ENCODE peak calls at places on chromosomes 13 and 19, in five cellular contexts. One of them, this sample, is unnamed.

GRCh38 chr19:18939922-18940775 is 868 bp downstream of the HOMER3 start:
- DNase-seq in activated T-cell treated with anti-CD3 and anti-CD28 coated beads, Interleukin-2, amount 50 U/mL, for 72 hours: peak; percentile 32
- DNase-seq in NCI-H2081: no peak
- DNase-seq in amygdala: no peak
- DNase-seq in activated CD4-positive, alpha-beta T cell treated with anti-CD3 and anti-CD28 coated beads for 24 hours: no peak
- DNase-seq in this sample: no peak

GRCh38 chr13:80374453-80374852 is 33.5 kb upstream of the SPRY2 start:
- DNase-seq in activated T-cell treated with anti-CD3 and anti-CD28 coated beads, Interleukin-2, amount 50 U/mL, for 72 hours: no peak
- DNase-seq in NCI-H2081: no peak
- DNase-seq in amygdala: no peak
- DNase-seq in activated CD4-positive, alpha-beta T cell treated with anti-CD3 and anti-CD28 coated beads for 24 hours: no peak
- DNase-seq in this sample: no peak

GRCh38 chr19:11737964-11738745 is 591 bp downstream of the ZNF823 start:
- DNase-seq in activated T-cell treated with anti-CD3 and anti-CD28 coated beads, Interleukin-2, amount 50 U/mL, for 72 hours: peak; percentile 56
- DNase-seq in NCI-H2081: peak; percentile 12
- DNase-seq in amygdala: peak; percentile 10
- DNase-seq in activated CD4-positive, alpha-beta T cell treated with anti-CD3 and anti-CD28 coated beads for 24 hours: peak; percentile 13
- DNase-seq in this sample: peak; percentile 15

GRCh38 chr19:14023404-14024235 is 4.3 kb upstream of the RLN3 start:
- DNase-seq in activated T-cell treated with anti-CD3 and anti-CD28 coated beads, Interleukin-2, amount 50 U/mL, for 72 hours: no peak
- DNase-seq in NCI-H2081: no peak
- DNase-seq in amygdala: no peak
- DNase-seq in activated CD4-positive, alpha-beta T cell treated with anti-CD3 and anti-CD28 coated beads for 24 hours: no peak
- DNase-seq in this sample: no peak

GRCh38 chr19:9836021-9836420 is 903 bp downstream of the PIN1 start:
- DNase-seq in activated T-cell treated with anti-CD3 and anti-CD28 coated beads, Interleukin-2, amount 50 U/mL, for 72 hours: no peak
- DNase-seq in NCI-H2081: peak; percentile 41
- DNase-seq in amygdala: no peak
- DNase-seq in activated CD4-positive, alpha-beta T cell treated with anti-CD3 and anti-CD28 coated beads for 24 hours: no peak
- DNase-seq in this sample: no peak

GRCh38 chr13:27797228-27797624 is 4.9 kb downstream of the GSX1 start:
- DNase-seq in activated T-cell treated with anti-CD3 and anti-CD28 coated beads, Interleukin-2, amount 50 U/mL, for 72 hours: no peak
- DNase-seq in NCI-H2081: no peak
- DNase-seq in amygdala: no peak
- DNase-seq in activated CD4-positive, alpha-beta T cell treated with anti-CD3 and anti-CD28 coated beads for 24 hours: no peak
- DNase-seq in this sample: no peak

GRCh38 chr19:5048091-5048726 is 79.3 kb downstream of the KDM4B start:
- DNase-seq in activated T-cell treated with anti-CD3 and anti-CD28 coated beads, Interleukin-2, amount 50 U/mL, for 72 hours: peak; percentile 73
- DNase-seq in NCI-H2081: peak; percentile 56
- DNase-seq in amygdala: peak; percentile 4
- DNase-seq in activated CD4-positive, alpha-beta T cell treated with anti-CD3 and anti-CD28 coated beads for 24 hours: peak; percentile 46
- DNase-seq in this sample: no peak

GRCh38 chr13:95641291-95641811 is 3.2 kb downstream of the DZIP1 start:
- DNase-seq in activated T-cell treated with anti-CD3 and anti-CD28 coated beads, Interleukin-2, amount 50 U/mL, for 72 hours: no peak
- DNase-seq in NCI-H2081: no peak
- DNase-seq in amygdala: no peak
- DNase-seq in activated CD4-positive, alpha-beta T cell treated with anti-CD3 and anti-CD28 coated beads for 24 hours: no peak
- DNase-seq in this sample: no peak

GRCh38 chr19:55240713-55241020 is 12.1 kb upstream of the TMEM86B start:
- DNase-seq in activated T-cell treated with anti-CD3 and anti-CD28 coated beads, Interleukin-2, amount 50 U/mL, for 72 hours: no peak
- DNase-seq in NCI-H2081: no peak
- DNase-seq in amygdala: no peak
- DNase-seq in activated CD4-positive, alpha-beta T cell treated with anti-CD3 and anti-CD28 coated beads for 24 hours: no peak
- DNase-seq in this sample: no peak

GRCh38 chr13:33578786-33579185 is 239.2 kb upstream of the RFC3 start:
- DNase-seq in activated T-cell treated with anti-CD3 and anti-CD28 coated beads, Interleukin-2, amount 50 U/mL, for 72 hours: no peak
- DNase-seq in NCI-H2081: peak; percentile 23
- DNase-seq in amygdala: no peak
- DNase-seq in activated CD4-positive, alpha-beta T cell treated with anti-CD3 and anti-CD28 coated beads for 24 hours: no peak
- DNase-seq in this sample: no peak

GRCh38 chr13:69264362-69265334 is 843.0 kb upstream of the ATXN8OS start:
- DNase-seq in activated T-cell treated with anti-CD3 and anti-CD28 coated beads, Interleukin-2, amount 50 U/mL, for 72 hours: no peak
- DNase-seq in NCI-H2081: no peak
- DNase-seq in amygdala: no peak
- DNase-seq in activated CD4-positive, alpha-beta T cell treated with anti-CD3 and anti-CD28 coated beads for 24 hours: no peak
- DNase-seq in this sample: no peak

GRCh38 chr19:29265436-29265835 is 52.5 kb upstream of the UQCRFS1 start:
- DNase-seq in activated T-cell treated with anti-CD3 and anti-CD28 coated beads, Interleukin-2, amount 50 U/mL, for 72 hours: no peak
- DNase-seq in NCI-H2081: no peak
- DNase-seq in amygdala: no peak
- DNase-seq in activated CD4-positive, alpha-beta T cell treated with anti-CD3 and anti-CD28 coated beads for 24 hours: no peak
- DNase-seq in this sample: no peak

GRCh38 chr13:48908381-48909087 is 67.2 kb upstream of the FNDC3A start:
- DNase-seq in activated T-cell treated with anti-CD3 and anti-CD28 coated beads, Interleukin-2, amount 50 U/mL, for 72 hours: no peak
- DNase-seq in NCI-H2081: no peak
- DNase-seq in amygdala: no peak
- DNase-seq in activated CD4-positive, alpha-beta T cell treated with anti-CD3 and anti-CD28 coated beads for 24 hours: no peak
- DNase-seq in this sample: no peak

GRCh38 chr13:36217456-36217855 is 3.1 kb upstream of the SOHLH2 start:
- DNase-seq in activated T-cell treated with anti-CD3 and anti-CD28 coated beads, Interleukin-2, amount 50 U/mL, for 72 hours: no peak
- DNase-seq in NCI-H2081: no peak
- DNase-seq in amygdala: no peak
- DNase-seq in activated CD4-positive, alpha-beta T cell treated with anti-CD3 and anti-CD28 coated beads for 24 hours: no peak
- DNase-seq in this sample: no peak

GRCh38 chr13:53240316-53240715 is 211.7 kb downstream of the OLFM4 start:
- DNase-seq in activated T-cell treated with anti-CD3 and anti-CD28 coated beads, Interleukin-2, amount 50 U/mL, for 72 hours: no peak
- DNase-seq in NCI-H2081: no peak
- DNase-seq in amygdala: no peak
- DNase-seq in activated CD4-positive, alpha-beta T cell treated with anti-CD3 and anti-CD28 coated beads for 24 hours: no peak
- DNase-seq in this sample: no peak

GRCh38 chr13:114062754-114063153 is 69.7 kb downstream of the RASA3 start:
- DNase-seq in activated T-cell treated with anti-CD3 and anti-CD28 coated beads, Interleukin-2, amount 50 U/mL, for 72 hours: no peak
- DNase-seq in NCI-H2081: no peak
- DNase-seq in amygdala: no peak
- DNase-seq in activated CD4-positive, alpha-beta T cell treated with anti-CD3 and anti-CD28 coated beads for 24 hours: no peak
- DNase-seq in this sample: no peak